ENCODE peak calls at places on chromosomes 6 and 20, in eight cellular contexts. I is T-helper 2 cell, B is naive B cell, C is lower lobe of right lung, N is NCI-H345, S is iPS DF 6.9, Y is right atrium auricular region, R is cardiac fibroblast. V is an unnamed sample.

GRCh38 chr6:5995705-5996686 is 10.7 kb downstream of the NRN1 start:
- DNase-seq in I (no peak), B (peak; percentile 5), C (peak; percentile 75), N (peak; percentile 2), S (no peak), Y (no peak), R (peak; percentile 39), V (no peak)

GRCh38 chr6:29762051-29762450 is 38.8 kb downstream of the HLA-F start:
- DNase-seq in I (no peak), B (no peak), C (no peak), N (no peak), S (no peak), Y (no peak), R (no peak), V (no peak)

GRCh38 chr20:52049001-52049731 is 142.4 kb downstream of the ZFP64 start:
- DNase-seq in I (no peak), B (no peak), C (no peak), N (no peak), S (no peak), Y (no peak), R (peak; percentile 37), V (no peak)

GRCh38 chr6:116201538-116201937 is 52.3 kb downstream of the TSPYL4 start:
- DNase-seq in I (no peak), B (no peak), C (no peak), N (no peak), S (no peak), Y (no peak), R (no peak), V (no peak)

GRCh38 chr20:19820520-19821211 is 62.6 kb downstream of the RIN2 start:
- DNase-seq in I (no peak), B (no peak), C (no peak), N (no peak), S (no peak), Y (no peak), R (no peak), V (no peak)

GRCh38 chr6:18501313-18502013 is 114.3 kb downstream of the RNF144B start:
- DNase-seq in I (no peak), B (no peak), C (peak; percentile 77), N (no peak), S (no peak), Y (peak; percentile 72), R (peak; percentile 79), V (no peak)

GRCh38 chr6:41723178-41723935 is 12.1 kb downstream of the TFEB start:
- DNase-seq in I (no peak), B (peak; percentile 87), C (peak; percentile 93), N (no peak), S (no peak), Y (peak; percentile 85), R (peak; percentile 91), V (peak; percentile 92)

GRCh38 chr6:98944598-98945011 is 3.1 kb downstream of the FBXL4 start:
- DNase-seq in I (no peak), B (no peak), C (no peak), N (no peak), S (no peak), Y (no peak), R (peak; percentile 45), V (no peak)

GRCh38 chr6:134593887-134594286 is 276.0 kb upstream of the SGK1 start:
- DNase-seq in I (no peak), B (no peak), C (peak; percentile 60), N (no peak), S (no peak), Y (no peak), R (no peak), V (no peak)

GRCh38 chr6:86943819-86944407 is 6.6 kb downstream of the HTR1E start:
- DNase-seq in I (no peak), B (no peak), C (no peak), N (no peak), S (no peak), Y (no peak), R (no peak), V (no peak)

GRCh38 chr6:33685411-33686224 is 25.9 kb downstream of the UQCC2 start:
- DNase-seq in I (no peak), B (no peak), C (peak; percentile 41), N (no peak), S (no peak), Y (no peak), R (no peak), V (no peak)

GRCh38 chr6:169302255-169302654 is 48.6 kb upstream of the THBS2 start:
- DNase-seq in I (no peak), B (no peak), C (no peak), N (no peak), S (no peak), Y (no peak), R (no peak), V (no peak)

GRCh38 chr6:139569561-139569960 is 195.1 kb upstream of the CITED2 start:
- DNase-seq in I (no peak), B (no peak), C (no peak), N (no peak), S (no peak), Y (no peak), R (no peak), V (no peak)

GRCh38 chr20:1427457-1428054 is 34.7 kb upstream of the FKBP1A start:
- DNase-seq in I (no peak), B (no peak), C (no peak), N (peak; percentile 100), S (peak; percentile 55), Y (no peak), R (peak; percentile 34), V (no peak)

GRCh38 chr6:79647756-79648155 is 16.6 kb downstream of the SH3BGRL2 start:
- DNase-seq in I (no peak), B (no peak), C (no peak), N (no peak), S (no peak), Y (no peak), R (no peak), V (no peak)

GRCh38 chr20:8331740-8332412 is 199.8 kb downstream of the PLCB1 start:
- DNase-seq in I (no peak), B (no peak), C (no peak), N (no peak), S (no peak), Y (no peak), R (peak; percentile 84), V (no peak)

GRCh38 chr6:148657053-148657452 is 89.8 kb upstream of the UST start:
- DNase-seq in I (no peak), B (peak; percentile 39), C (no peak), N (no peak), S (no peak), Y (peak; percentile 64), R (peak; percentile 95), V (no peak)

GRCh38 chr20:32252189-32252588 is 25.3 kb upstream of the KIF3B start:
- DNase-seq in I (peak; percentile 6), B (no peak), C (no peak), N (no peak), S (no peak), Y (no peak), R (no peak), V (peak; percentile 65)

GRCh38 chr20:24100370-24101011 is 111.9 kb upstream of the GGTLC1 start:
- DNase-seq in I (peak; percentile 31), B (no peak), C (peak; percentile 55), N (peak; percentile 79), S (no peak), Y (no peak), R (peak; percentile 78), V (peak; percentile 86)

GRCh38 chr6:83708546-83708969 is 343 bp downstream of the SNAP91 start:
- DNase-seq in I (no peak), B (no peak), C (peak; percentile 28), N (peak; percentile 58), S (no peak), Y (no peak), R (no peak), V (no peak)

GRCh38 chr20:26208296-26209091 is 511.8 kb upstream of the ZNF337 start:
- DNase-seq in I (peak; percentile 41), B (no peak), C (peak; percentile 75), N (peak; percentile 43), S (no peak), Y (no peak), R (no peak), V (no peak)

GRCh38 chr6:152952045-152952444 is 30.8 kb downstream of the FBXO5 start:
- DNase-seq in I (no peak), B (no peak), C (no peak), N (no peak), S (no peak), Y (no peak), R (peak; percentile 20), V (no peak)

GRCh38 chr6:136582702-136583471 is 32.7 kb upstream of the MAP7 start:
- DNase-seq in I (no peak), B (no peak), C (no peak), N (peak; percentile 25), S (no peak), Y (no peak), R (peak; percentile 92), V (no peak)

GRCh38 chr6:17968081-17968518 is 19.3 kb downstream of the KIF13A start:
- DNase-seq in I (no peak), B (no peak), C (no peak), N (no peak), S (no peak), Y (no peak), R (no peak), V (no peak)

GRCh38 chr6:70709826-70710225 is 42.1 kb downstream of the SMAP1 start:
- DNase-seq in I (no peak), B (no peak), C (no peak), N (no peak), S (no peak), Y (no peak), R (peak; percentile 55), V (no peak)

GRCh38 chr6:157592566-157592965 is 211.6 kb downstream of the ZDHHC14 start:
- DNase-seq in I (no peak), B (peak; percentile 9), C (no peak), N (no peak), S (no peak), Y (no peak), R (no peak), V (no peak)

GRCh38 chr20:50015993-50016770 is 33.4 kb downstream of the SNAI1 start:
- DNase-seq in I (no peak), B (no peak), C (no peak), N (no peak), S (no peak), Y (no peak), R (peak; percentile 41), V (no peak)

GRCh38 chr6:41546866-41547798 is 951 bp downstream of the FOXP4 start:
- DNase-seq in I (peak; percentile 8), B (peak; percentile 19), C (peak; percentile 60), N (peak; percentile 16), S (no peak), Y (no peak), R (peak; percentile 49), V (peak; percentile 68)

GRCh38 chr6:109060585-109060984 is 34.1 kb downstream of the SESN1 start:
- DNase-seq in I (no peak), B (no peak), C (no peak), N (no peak), S (no peak), Y (no peak), R (no peak), V (no peak)

GRCh38 chr6:158759966-158760617 is 59.1 kb downstream of the EZR start:
- DNase-seq in I (no peak), B (no peak), C (no peak), N (no peak), S (no peak), Y (no peak), R (no peak), V (no peak)

GRCh38 chr6:111727798-111728197 is 122.1 kb upstream of the TRAF3IP2 start:
- DNase-seq in I (no peak), B (no peak), C (no peak), N (no peak), S (no peak), Y (no peak), R (peak; percentile 67), V (no peak)